ENCODE peak calls at places on chromosomes 3 and 15, in four cellular contexts. One of them, this sample, is unnamed.

GRCh38 chr3:181796641-181797040 is 84.9 kb downstream of the SOX2 start:
- DNase-seq in endothelial cell of umbilical vein: no peak
- DNase-seq in CD8-positive, alpha-beta memory T cell: no peak
- DNase-seq in left ventricle myocardium inferior: no peak
- DNase-seq in this sample: no peak

GRCh38 chr15:57596978-57597377 is 5.3 kb downstream of the MYZAP start:
- DNase-seq in left ventricle myocardium inferior: no peak
- DNase-seq in CD8-positive, alpha-beta memory T cell: no peak
- DNase-seq in endothelial cell of umbilical vein: no peak
- DNase-seq in this sample: no peak

GRCh38 chr15:77500986-77501385 is 80.3 kb downstream of the HMG20A start:
- DNase-seq in left ventricle myocardium inferior: no peak
- DNase-seq in endothelial cell of umbilical vein: no peak
- DNase-seq in CD8-positive, alpha-beta memory T cell: no peak
- DNase-seq in this sample: no peak

GRCh38 chr3:12944413-12944812 is 103.0 kb upstream of the RPL32 start:
- DNase-seq in CD8-positive, alpha-beta memory T cell: no peak
- DNase-seq in left ventricle myocardium inferior: no peak
- DNase-seq in endothelial cell of umbilical vein: no peak
- DNase-seq in this sample: no peak

GRCh38 chr3:190384241-190384863 is 3.6 kb upstream of the CLDN16 start:
- DNase-seq in left ventricle myocardium inferior: no peak
- DNase-seq in CD8-positive, alpha-beta memory T cell: no peak
- DNase-seq in endothelial cell of umbilical vein: peak
- DNase-seq in this sample: no peak

GRCh38 chr15:35252351-35252865 is 167.3 kb upstream of the NANOGP8 start:
- DNase-seq in CD8-positive, alpha-beta memory T cell: no peak
- DNase-seq in left ventricle myocardium inferior: no peak
- DNase-seq in endothelial cell of umbilical vein: no peak
- DNase-seq in this sample: no peak

GRCh38 chr15:30962079-30962478 is 29.3 kb downstream of the MTMR10 start:
- DNase-seq in left ventricle myocardium inferior: no peak
- DNase-seq in endothelial cell of umbilical vein: no peak
- DNase-seq in CD8-positive, alpha-beta memory T cell: no peak
- DNase-seq in this sample: no peak

GRCh38 chr15:87572381-87572780 is 684.2 kb downstream of the NTRK3 start:
- DNase-seq in CD8-positive, alpha-beta memory T cell: no peak
- DNase-seq in endothelial cell of umbilical vein: no peak
- DNase-seq in left ventricle myocardium inferior: no peak
- DNase-seq in this sample: no peak

GRCh38 chr3:30098656-30099454 is 507.5 kb upstream of the TGFBR2 start:
- DNase-seq in left ventricle myocardium inferior: no peak
- DNase-seq in endothelial cell of umbilical vein: peak
- DNase-seq in CD8-positive, alpha-beta memory T cell: no peak
- DNase-seq in this sample: no peak

GRCh38 chr15:82856397-82857170 is 47.2 kb downstream of the WHAMM start:
- DNase-seq in endothelial cell of umbilical vein: no peak
- DNase-seq in CD8-positive, alpha-beta memory T cell: no peak
- DNase-seq in left ventricle myocardium inferior: no peak
- DNase-seq in this sample: no peak

GRCh38 chr15:52731004-52731403 is 51.8 kb upstream of the ATOSA start:
- DNase-seq in CD8-positive, alpha-beta memory T cell: no peak
- DNase-seq in endothelial cell of umbilical vein: no peak
- DNase-seq in left ventricle myocardium inferior: no peak
- DNase-seq in this sample: no peak

GRCh38 chr3:117611242-117611641 is 901.7 kb downstream of the TUSC7 start:
- DNase-seq in left ventricle myocardium inferior: no peak
- DNase-seq in endothelial cell of umbilical vein: no peak
- DNase-seq in CD8-positive, alpha-beta memory T cell: no peak
- DNase-seq in this sample: no peak

GRCh38 chr3:52137311-52137710 is 16.9 kb downstream of the POC1A start:
- DNase-seq in endothelial cell of umbilical vein: no peak
- DNase-seq in left ventricle myocardium inferior: no peak
- DNase-seq in CD8-positive, alpha-beta memory T cell: no peak
- DNase-seq in this sample: no peak

GRCh38 chr3:69082805-69083204 is 1.9 kb upstream of the ARL6IP5 start:
- DNase-seq in CD8-positive, alpha-beta memory T cell: peak
- DNase-seq in endothelial cell of umbilical vein: peak
- DNase-seq in left ventricle myocardium inferior: no peak
- DNase-seq in this sample: peak

GRCh38 chr15:39511915-39512260 is 69.0 kb upstream of the THBS1 start:
- DNase-seq in CD8-positive, alpha-beta memory T cell: no peak
- DNase-seq in left ventricle myocardium inferior: peak
- DNase-seq in endothelial cell of umbilical vein: peak
- DNase-seq in this sample: no peak

GRCh38 chr3:192409838-192410683 is 317.3 kb downstream of the FGF12 start:
- DNase-seq in endothelial cell of umbilical vein: peak
- DNase-seq in CD8-positive, alpha-beta memory T cell: no peak
- DNase-seq in left ventricle myocardium inferior: peak
- DNase-seq in this sample: no peak

GRCh38 chr3:124510290-124510689 is 220.0 kb upstream of the UMPS start:
- DNase-seq in endothelial cell of umbilical vein: no peak
- DNase-seq in left ventricle myocardium inferior: no peak
- DNase-seq in CD8-positive, alpha-beta memory T cell: no peak
- DNase-seq in this sample: no peak

GRCh38 chr3:190699784-190700183 is 162.7 kb downstream of the GMNC start:
- DNase-seq in endothelial cell of umbilical vein: no peak
- DNase-seq in CD8-positive, alpha-beta memory T cell: no peak
- DNase-seq in left ventricle myocardium inferior: no peak
- DNase-seq in this sample: no peak

GRCh38 chr3:54366839-54367238 is 244.5 kb downstream of the CACNA2D3 start:
- DNase-seq in endothelial cell of umbilical vein: no peak
- DNase-seq in CD8-positive, alpha-beta memory T cell: no peak
- DNase-seq in left ventricle myocardium inferior: no peak
- DNase-seq in this sample: no peak

GRCh38 chr3:98690876-98691275 is 72.3 kb upstream of the ST3GAL6 start:
- DNase-seq in endothelial cell of umbilical vein: no peak
- DNase-seq in CD8-positive, alpha-beta memory T cell: no peak
- DNase-seq in left ventricle myocardium inferior: no peak
- DNase-seq in this sample: no peak

GRCh38 chr15:42203891-42204290 is 4.2 kb downstream of the VPS39 start:
- DNase-seq in endothelial cell of umbilical vein: no peak
- DNase-seq in CD8-positive, alpha-beta memory T cell: no peak
- DNase-seq in left ventricle myocardium inferior: no peak
- DNase-seq in this sample: no peak

GRCh38 chr15:74295800-74296199 is 59.7 kb downstream of the CCDC33 start:
- DNase-seq in CD8-positive, alpha-beta memory T cell: no peak
- DNase-seq in endothelial cell of umbilical vein: no peak
- DNase-seq in left ventricle myocardium inferior: no peak
- DNase-seq in this sample: no peak

GRCh38 chr3:138124188-138124587 is 8.0 kb downstream of the A4GNT start:
- DNase-seq in endothelial cell of umbilical vein: no peak
- DNase-seq in CD8-positive, alpha-beta memory T cell: no peak
- DNase-seq in left ventricle myocardium inferior: no peak
- DNase-seq in this sample: no peak

GRCh38 chr3:135739755-135740154 is 225.8 kb upstream of the PPP2R3A start:
- DNase-seq in CD8-positive, alpha-beta memory T cell: no peak
- DNase-seq in endothelial cell of umbilical vein: no peak
- DNase-seq in left ventricle myocardium inferior: no peak
- DNase-seq in this sample: no peak
- H3K27ac ChIP-seq in CD8-positive, alpha-beta memory T cell: no peak
- H3K27ac ChIP-seq in endothelial cell of umbilical vein: no peak
- H3K27ac ChIP-seq in left ventricle myocardium inferior: no peak
- H3K27ac ChIP-seq in this sample: no peak

DNA sequence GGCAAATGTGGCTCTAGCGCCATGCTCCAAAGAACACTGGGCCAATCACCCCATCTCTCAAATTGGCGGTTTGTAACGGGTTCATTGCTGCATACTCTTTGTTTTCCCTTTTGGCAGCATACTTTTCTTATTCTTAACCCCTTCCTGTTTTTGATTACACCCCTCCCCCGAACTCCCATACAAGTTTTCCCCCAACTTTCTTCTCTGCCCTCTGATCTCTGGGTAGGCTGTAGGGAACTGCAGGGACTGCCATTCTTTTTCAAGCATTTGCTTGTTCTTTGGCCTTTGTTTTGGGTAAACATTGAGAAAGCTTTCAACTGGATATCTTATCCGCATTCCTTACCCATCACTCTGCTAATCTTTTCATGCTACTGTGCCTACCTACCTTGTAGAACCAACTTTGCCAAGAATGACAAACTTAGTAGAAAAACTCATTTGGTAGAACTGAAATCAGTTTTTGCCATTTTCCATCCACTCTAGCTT is 1.6 kb downstream of the PPM1L start:
- DNase-seq in endothelial cell of umbilical vein: no peak
- DNase-seq in CD8-positive, alpha-beta memory T cell: no peak
- DNase-seq in left ventricle myocardium inferior: no peak
- DNase-seq in this sample: no peak
- H3K4me3 ChIP-seq in endothelial cell of umbilical vein: no peak
- H3K4me3 ChIP-seq in CD8-positive, alpha-beta memory T cell: no peak
- H3K4me3 ChIP-seq in left ventricle myocardium inferior: peak
- H3K4me3 ChIP-seq in this sample: no peak

DNA sequence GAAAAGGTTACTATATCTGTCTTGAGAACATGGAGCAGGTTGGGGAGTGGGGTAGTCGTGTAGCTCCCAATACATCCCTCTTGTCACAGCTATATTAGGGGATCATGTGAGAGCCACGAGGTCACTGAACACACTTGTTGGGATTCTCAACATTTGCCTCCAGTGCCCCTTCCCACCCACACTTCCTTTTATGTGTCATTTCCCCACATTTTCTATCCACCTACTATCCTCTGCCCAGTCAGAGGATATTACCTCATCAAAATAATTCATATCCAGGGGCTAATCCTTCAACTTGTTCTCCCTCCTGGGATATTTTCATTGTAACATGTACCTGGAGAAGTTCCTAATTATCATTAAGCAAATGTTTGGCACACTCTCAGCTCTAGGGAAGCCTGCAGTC is 85.0 kb downstream of the CYP19A1 start:
- DNase-seq in CD8-positive, alpha-beta memory T cell: no peak
- DNase-seq in left ventricle myocardium inferior: no peak
- DNase-seq in endothelial cell of umbilical vein: peak
- DNase-seq in this sample: no peak
- H3K27ac ChIP-seq in CD8-positive, alpha-beta memory T cell: no peak
- H3K27ac ChIP-seq in left ventricle myocardium inferior: no peak
- H3K27ac ChIP-seq in endothelial cell of umbilical vein: no peak
- H3K27ac ChIP-seq in this sample: no peak

DNA sequence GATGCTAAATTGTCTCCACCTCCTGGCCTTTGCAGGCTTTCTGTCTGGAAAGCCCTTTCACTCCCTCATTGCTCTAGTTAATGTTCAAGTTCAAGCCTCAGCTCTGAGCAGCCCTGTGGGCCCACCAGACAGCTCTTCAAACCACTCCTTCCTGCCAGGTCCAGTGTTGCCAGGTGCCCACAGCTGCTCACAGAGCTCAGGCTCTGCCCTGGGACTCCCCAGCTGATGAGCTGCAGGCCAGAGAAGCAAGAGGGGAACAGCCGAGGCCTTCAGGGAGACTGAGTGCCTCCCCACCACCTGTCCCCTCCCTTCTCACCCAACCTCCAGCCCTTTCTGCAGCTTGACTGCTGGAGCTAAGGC is 1.3 kb upstream of the ZBTB47 start:
- DNase-seq in endothelial cell of umbilical vein: no peak
- DNase-seq in left ventricle myocardium inferior: no peak
- DNase-seq in CD8-positive, alpha-beta memory T cell: no peak
- DNase-seq in this sample: no peak
- H3K4me3 ChIP-seq in endothelial cell of umbilical vein: no peak
- H3K4me3 ChIP-seq in left ventricle myocardium inferior: peak
- H3K4me3 ChIP-seq in CD8-positive, alpha-beta memory T cell: no peak
- H3K4me3 ChIP-seq in this sample: no peak

This sample was measured in effector memory CD4-positive, alpha-beta T cell.